ENCODE peak calls at places on chromosomes 4 and X, in six cellular contexts. F, L, J, X, V and D are unnamed samples.

GRCh38 chrX:40809210-40809609 is 73.9 kb upstream of the MED14 start:
- DNase-seq in F (no peak), L (no peak), J (no peak), X (peak; percentile 39), V (no peak), D (peak; percentile 24)

GRCh38 chrX:14026121-14026520 is 3.6 kb downstream of the GEMIN8 start:
- DNase-seq in F (no peak), L (no peak), J (no peak), X (no peak), V (no peak), D (no peak)

GRCh38 chr4:99845708-99846469 is 29.3 kb downstream of the DAPP1 start:
- DNase-seq in F (no peak), L (no peak), J (no peak), X (no peak), V (no peak), D (no peak)

GRCh38 chr4:166293551-166293950 is 420.5 kb downstream of the TLL1 start:
- DNase-seq in F (no peak), L (no peak), J (no peak), X (no peak), V (no peak), D (peak; percentile 49)

GRCh38 chr4:152536545-152537182 is 772 bp upstream of the FBXW7 start:
- DNase-seq in F (no peak), L (peak; percentile 33), J (no peak), X (peak; percentile 45), V (no peak), D (peak; percentile 30)

GRCh38 chr4:146456681-146457080 is 65.1 kb downstream of the SLC10A7 start:
- DNase-seq in F (no peak), L (no peak), J (no peak), X (no peak), V (no peak), D (no peak)

GRCh38 chrX:9466115-9466495 is 1.2 kb downstream of the TBL1X start:
- DNase-seq in F (peak; percentile 0), L (peak; percentile 16), J (no peak), X (peak; percentile 22), V (peak; percentile 58), D (peak; percentile 52)

GRCh38 chrX:109886122-109886761 is 116.7 kb upstream of the TMEM164 start:
- DNase-seq in F (no peak), L (peak; percentile 16), J (no peak), X (peak; percentile 70), V (peak; percentile 26), D (peak; percentile 72)

GRCh38 chr4:123412700-123413512 is 16.3 kb downstream of the SPRY1 start:
- DNase-seq in F (no peak), L (no peak), J (no peak), X (peak; percentile 70), V (no peak), D (peak; percentile 54)

GRCh38 chrX:71282514-71283408 is 674 bp upstream of the NONO start:
- DNase-seq in F (no peak), L (no peak), J (no peak), X (peak; percentile 46), V (no peak), D (no peak)

GRCh38 chr4:30330894-30331652 is 389.1 kb upstream of the PCDH7 start:
- DNase-seq in F (no peak), L (no peak), J (no peak), X (no peak), V (no peak), D (no peak)

GRCh38 chr4:118872181-118872580 is 16.5 kb upstream of the SYNPO2 start:
- DNase-seq in F (no peak), L (no peak), J (no peak), X (no peak), V (no peak), D (no peak)

GRCh38 chr4:3436798-3437581 is 4.8 kb upstream of the HGFAC start:
- DNase-seq in F (no peak), L (no peak), J (peak; percentile 27), X (peak; percentile 46), V (no peak), D (peak; percentile 83)

GRCh38 chr4:146033149-146033548 is 94.5 kb upstream of the ZNF827 start:
- DNase-seq in F (no peak), L (no peak), J (no peak), X (no peak), V (no peak), D (no peak)

GRCh38 chr4:140044314-140044991 is 109.5 kb downstream of the MAML3 start:
- DNase-seq in F (no peak), L (no peak), J (no peak), X (peak; percentile 30), V (no peak), D (peak; percentile 66)

GRCh38 chr4:43842594-43842993 is 606.0 kb downstream of the KCTD8 start:
- DNase-seq in F (no peak), L (no peak), J (no peak), X (no peak), V (no peak), D (no peak)

GRCh38 chrX:49915352-49916222 is 6.8 kb upstream of the CLCN5 start:
- DNase-seq in F (no peak), L (peak; percentile 49), J (no peak), X (peak; percentile 64), V (peak; percentile 48), D (peak; percentile 24)

GRCh38 chr4:156298230-156298629 is 344.6 kb upstream of the CTSO start:
- DNase-seq in F (no peak), L (no peak), J (no peak), X (peak; percentile 92), V (no peak), D (peak; percentile 87)

GRCh38 chr4:118173956-118174355 is 139.7 kb downstream of the NDST3 start:
- DNase-seq in F (no peak), L (no peak), J (no peak), X (peak; percentile 89), V (no peak), D (peak; percentile 87)

GRCh38 chr4:171235516-171235915 is 577.7 kb upstream of the GALNTL6 start:
- DNase-seq in F (no peak), L (no peak), J (no peak), X (no peak), V (no peak), D (no peak)

GRCh38 chr4:109041463-109041862 is 261.0 kb downstream of the COL25A1 start:
- DNase-seq in F (no peak), L (no peak), J (no peak), X (peak; percentile 4), V (no peak), D (peak; percentile 41)

DNA sequence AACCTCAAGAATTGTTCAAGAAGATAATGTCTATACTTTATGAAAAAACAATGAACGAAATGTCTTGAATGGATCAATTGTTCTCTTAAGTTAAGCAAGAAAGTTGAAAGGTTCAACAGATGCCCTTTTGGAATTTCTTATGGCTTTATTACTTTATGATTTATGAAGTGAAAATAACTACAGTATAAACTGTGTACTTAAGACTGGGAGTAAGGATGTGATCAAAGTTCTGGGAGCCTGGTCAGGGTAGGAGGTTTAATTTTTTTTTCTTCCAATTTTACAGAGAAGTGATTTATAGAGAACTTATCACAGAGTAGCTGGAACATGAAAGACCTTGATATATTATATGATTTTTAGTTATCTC is 184.8 kb upstream of the CASK start:
- DNase-seq in F (no peak), L (no peak), J (no peak), X (no peak), V (no peak), D (no peak)
- TF ChIP-seq CTCF in F (no peak), L (no peak), J (no peak), X (no peak), V (no peak), D (no peak)

GRCh38 chr4:153788064-153788418 is 842 bp downstream of the SFRP2 start:
- DNase-seq in F (no peak), L (no peak), J (no peak), X (peak; percentile 44), V (no peak), D (no peak)
- H3K4me3 ChIP-seq in F (peak overlapping the region; percentile 65), L (peak overlapping the region; percentile 49), J (no peak overlapping the region), X (peak overlapping the region; percentile 60), V (no peak overlapping the region), D (no peak overlapping the region)

DNA sequence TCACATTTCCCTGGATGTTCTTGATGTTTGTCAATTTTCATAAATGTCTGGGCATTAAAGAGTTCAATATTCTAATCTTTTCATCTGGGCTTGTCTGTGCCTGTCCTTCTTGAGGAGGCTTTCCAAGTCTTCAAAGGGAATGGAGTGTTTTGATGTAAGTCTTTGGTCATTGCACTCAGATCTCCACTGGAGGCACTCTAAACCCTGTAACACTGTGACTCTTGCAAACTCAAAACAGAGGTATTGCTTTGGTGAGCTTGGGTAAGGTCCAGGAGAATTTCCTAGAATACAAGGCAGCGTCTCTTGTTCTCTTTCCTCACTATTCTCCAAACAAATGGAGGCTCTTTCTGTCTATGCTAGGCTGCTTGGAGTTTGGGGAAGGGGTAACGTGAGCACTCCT is 1118.1 kb upstream of the PABPC4L start:
- DNase-seq in F (no peak), L (no peak), J (no peak), X (no peak), V (no peak), D (no peak)
- TF ChIP-seq CTCF in F (no peak), L (no peak), J (peak; percentile 34), X (no peak), V (peak; percentile 43), D (no peak)

DNA sequence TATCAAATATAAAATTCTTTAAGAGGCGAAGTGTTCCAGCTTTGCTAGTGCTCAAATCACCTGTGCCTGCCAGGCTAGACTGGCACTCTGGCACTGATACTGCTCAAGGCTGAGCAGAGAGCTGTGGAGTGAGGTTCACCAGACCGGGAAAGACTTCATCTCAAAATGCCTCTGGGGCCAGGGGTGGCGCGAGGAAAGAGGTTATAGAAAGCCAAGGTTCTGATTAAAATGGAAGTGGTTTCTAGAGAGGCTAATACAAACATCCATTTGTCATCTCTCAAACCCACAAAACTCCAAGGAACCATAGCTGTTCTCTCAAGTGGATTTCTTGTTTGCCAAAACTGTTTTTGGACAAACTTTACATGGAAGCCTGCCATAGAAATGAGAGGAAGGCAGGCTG is 41.5 kb downstream of the F11 start:
- DNase-seq in F (no peak), L (no peak), J (no peak), X (no peak), V (no peak), D (no peak)
- H3K4me3 ChIP-seq in F (no peak overlapping the region), L (no peak overlapping the region), J (no peak overlapping the region), X (no peak overlapping the region), V (no peak overlapping the region), D (no peak overlapping the region)

GRCh38 chrX:35670894-35671293 is 127.2 kb upstream of the MAGEB16 start:
- DNase-seq in F (no peak), L (no peak), J (no peak), X (no peak), V (no peak), D (no peak)
- TF ChIP-seq CTCF in F (no peak), L (no peak), J (no peak), X (no peak), V (no peak), D (no peak)

GRCh38 chr4:154332681-154333421 is 158.7 kb downstream of the DCHS2 start:
- DNase-seq in F (no peak), L (peak; percentile 7), J (no peak), X (peak; percentile 30), V (peak; percentile 79), D (peak; percentile 16)
- H3K4me3 ChIP-seq in F (peak overlapping the region; percentile 59), L (peak overlapping the region; percentile 44), J (no peak overlapping the region), X (peak overlapping the region; percentile 23), V (peak overlapping the region; percentile 43), D (peak overlapping the region; percentile 4)

GRCh38 chr4:75081561-75081960 is 148.6 kb downstream of the PARM1 start:
- DNase-seq in F (no peak), L (no peak), J (no peak), X (no peak), V (no peak), D (no peak)

GRCh38 chr4:75080888-75081287 is 148.0 kb downstream of the PARM1 start:
- DNase-seq in F (no peak), L (no peak), J (no peak), X (no peak), V (no peak), D (no peak)
- TF ChIP-seq CTCF in F (no peak), L (no peak), J (no peak), X (no peak), V (no peak), D (no peak)

GRCh38 chr4:128428397-128428796 is 140.8 kb upstream of the PGRMC2 start:
- DNase-seq in F (no peak), L (no peak), J (no peak), X (no peak), V (no peak), D (no peak)
- H3K4me3 ChIP-seq in F (no peak overlapping the region), L (no peak overlapping the region), J (no peak overlapping the region), X (peak overlapping the region; percentile 9), V (no peak overlapping the region), D (no peak overlapping the region)